ENCODE peak calls at places on chromosome 19, in six cellular contexts. One of them, this sample, is unnamed.

GRCh38 chr19:58209577-58209976 is 19.1 kb upstream of the ZNF544 start:
- DNase-seq in substantia nigra: no peak
- DNase-seq in thoracic aorta: no peak
- DNase-seq in CD4-positive, alpha-beta T cell: no peak
- DNase-seq in small intestine: no peak
- DNase-seq in body of pancreas: no peak
- DNase-seq in this sample: no peak

GRCh38 chr19:57675881-57676280 is 5.9 kb upstream of the ZNF551 start:
- DNase-seq in substantia nigra: no peak
- DNase-seq in thoracic aorta: no peak
- DNase-seq in CD4-positive, alpha-beta T cell: no peak
- DNase-seq in small intestine: no peak
- DNase-seq in body of pancreas: no peak
- DNase-seq in this sample: no peak

GRCh38 chr19:55336101-55336500 is 3.6 kb upstream of the KMT5C start:
- DNase-seq in substantia nigra: no peak
- DNase-seq in thoracic aorta: no peak
- DNase-seq in CD4-positive, alpha-beta T cell: no peak
- DNase-seq in small intestine: no peak
- DNase-seq in body of pancreas: no peak
- DNase-seq in this sample: no peak

GRCh38 chr19:18419699-18420460 is 682 bp downstream of the SSBP4 start:
- DNase-seq in substantia nigra: no peak
- DNase-seq in thoracic aorta: no peak
- DNase-seq in CD4-positive, alpha-beta T cell: peak; percentile 40
- DNase-seq in small intestine: peak; percentile 61
- DNase-seq in body of pancreas: peak; percentile 40
- DNase-seq in this sample: no peak

GRCh38 chr19:50893047-50893737 is 18.0 kb downstream of the KLK4 start:
- DNase-seq in substantia nigra: no peak
- DNase-seq in thoracic aorta: no peak
- DNase-seq in CD4-positive, alpha-beta T cell: no peak
- DNase-seq in small intestine: no peak
- DNase-seq in body of pancreas: peak; percentile 15
- DNase-seq in this sample: no peak

GRCh38 chr19:32997716-32998355 is 25.8 kb downstream of the FAAP24 start:
- DNase-seq in substantia nigra: no peak
- DNase-seq in thoracic aorta: no peak
- DNase-seq in CD4-positive, alpha-beta T cell: no peak
- DNase-seq in small intestine: no peak
- DNase-seq in body of pancreas: no peak
- DNase-seq in this sample: no peak

GRCh38 chr19:55485439-55486011 is 537 bp downstream of the NAT14 start:
- DNase-seq in substantia nigra: no peak
- DNase-seq in thoracic aorta: no peak
- DNase-seq in CD4-positive, alpha-beta T cell: no peak
- DNase-seq in small intestine: no peak
- DNase-seq in body of pancreas: no peak
- DNase-seq in this sample: peak; percentile 40

GRCh38 chr19:18658366-18658855 is 21.6 kb downstream of the KLHL26 start:
- DNase-seq in substantia nigra: no peak
- DNase-seq in thoracic aorta: no peak
- DNase-seq in CD4-positive, alpha-beta T cell: no peak
- DNase-seq in small intestine: no peak
- DNase-seq in body of pancreas: no peak
- DNase-seq in this sample: no peak

GRCh38 chr19:15330801-15331418 is 1.4 kb downstream of the BRD4 start:
- DNase-seq in substantia nigra: no peak
- DNase-seq in thoracic aorta: no peak
- DNase-seq in CD4-positive, alpha-beta T cell: no peak
- DNase-seq in small intestine: peak; percentile 42
- DNase-seq in body of pancreas: no peak
- DNase-seq in this sample: no peak

GRCh38 chr19:45767881-45768643 is 990 bp downstream of the SIX5 start:
- DNase-seq in substantia nigra: no peak
- DNase-seq in thoracic aorta: no peak
- DNase-seq in CD4-positive, alpha-beta T cell: no peak
- DNase-seq in small intestine: peak; percentile 39
- DNase-seq in body of pancreas: peak; percentile 80
- DNase-seq in this sample: peak; percentile 75

GRCh38 chr19:19538077-19538764 is at the start of gene CILP2:
- DNase-seq in substantia nigra: no peak
- DNase-seq in thoracic aorta: no peak
- DNase-seq in CD4-positive, alpha-beta T cell: peak; percentile 42
- DNase-seq in small intestine: no peak
- DNase-seq in body of pancreas: peak; percentile 31
- DNase-seq in this sample: no peak

GRCh38 chr19:18895038-18895827 is 725 bp downstream of the CERS1 start:
- DNase-seq in substantia nigra: peak; percentile 93
- DNase-seq in thoracic aorta: no peak
- DNase-seq in CD4-positive, alpha-beta T cell: no peak
- DNase-seq in small intestine: no peak
- DNase-seq in body of pancreas: no peak
- DNase-seq in this sample: no peak

GRCh38 chr19:48513289-48514122 is 1.9 kb upstream of the LMTK3 start:
- DNase-seq in substantia nigra: peak; percentile 80
- DNase-seq in thoracic aorta: no peak
- DNase-seq in CD4-positive, alpha-beta T cell: peak; percentile 75
- DNase-seq in small intestine: peak; percentile 80
- DNase-seq in body of pancreas: peak; percentile 73
- DNase-seq in this sample: no peak

GRCh38 chr19:6109947-6110346 is 353 bp downstream of the RFX2 start:
- DNase-seq in substantia nigra: no peak
- DNase-seq in thoracic aorta: no peak
- DNase-seq in CD4-positive, alpha-beta T cell: no peak
- DNase-seq in small intestine: no peak
- DNase-seq in body of pancreas: no peak
- DNase-seq in this sample: no peak

GRCh38 chr19:14482112-14482941 is 7.2 kb upstream of the PTGER1 start:
- DNase-seq in substantia nigra: no peak
- DNase-seq in thoracic aorta: no peak
- DNase-seq in CD4-positive, alpha-beta T cell: no peak
- DNase-seq in small intestine: no peak
- DNase-seq in body of pancreas: no peak
- DNase-seq in this sample: no peak

GRCh38 chr19:2615782-2616181 is 86.7 kb downstream of the GNG7 start:
- DNase-seq in substantia nigra: no peak
- DNase-seq in thoracic aorta: no peak
- DNase-seq in CD4-positive, alpha-beta T cell: no peak
- DNase-seq in small intestine: no peak
- DNase-seq in body of pancreas: no peak
- DNase-seq in this sample: no peak
- H3K27ac ChIP-seq in substantia nigra: peak overlapping the region; percentile 21
- H3K27ac ChIP-seq in thoracic aorta: no peak overlapping the region
- H3K27ac ChIP-seq in CD4-positive, alpha-beta T cell: no peak overlapping the region
- H3K27ac ChIP-seq in small intestine: no peak overlapping the region
- H3K27ac ChIP-seq in body of pancreas: no peak overlapping the region
- H3K27ac ChIP-seq in this sample: no peak overlapping the region

GRCh38 chr19:7867092-7867844 is 6.9 kb downstream of the PRR36 start:
- DNase-seq in substantia nigra: no peak
- DNase-seq in thoracic aorta: no peak
- DNase-seq in CD4-positive, alpha-beta T cell: no peak
- DNase-seq in small intestine: no peak
- DNase-seq in body of pancreas: no peak
- DNase-seq in this sample: no peak
- H3K27ac ChIP-seq in substantia nigra: no peak overlapping the region
- H3K27ac ChIP-seq in thoracic aorta: no peak overlapping the region
- H3K27ac ChIP-seq in CD4-positive, alpha-beta T cell: no peak overlapping the region
- H3K27ac ChIP-seq in small intestine: no peak overlapping the region
- H3K27ac ChIP-seq in body of pancreas: no peak overlapping the region
- H3K27ac ChIP-seq in this sample: no peak overlapping the region

DNA sequence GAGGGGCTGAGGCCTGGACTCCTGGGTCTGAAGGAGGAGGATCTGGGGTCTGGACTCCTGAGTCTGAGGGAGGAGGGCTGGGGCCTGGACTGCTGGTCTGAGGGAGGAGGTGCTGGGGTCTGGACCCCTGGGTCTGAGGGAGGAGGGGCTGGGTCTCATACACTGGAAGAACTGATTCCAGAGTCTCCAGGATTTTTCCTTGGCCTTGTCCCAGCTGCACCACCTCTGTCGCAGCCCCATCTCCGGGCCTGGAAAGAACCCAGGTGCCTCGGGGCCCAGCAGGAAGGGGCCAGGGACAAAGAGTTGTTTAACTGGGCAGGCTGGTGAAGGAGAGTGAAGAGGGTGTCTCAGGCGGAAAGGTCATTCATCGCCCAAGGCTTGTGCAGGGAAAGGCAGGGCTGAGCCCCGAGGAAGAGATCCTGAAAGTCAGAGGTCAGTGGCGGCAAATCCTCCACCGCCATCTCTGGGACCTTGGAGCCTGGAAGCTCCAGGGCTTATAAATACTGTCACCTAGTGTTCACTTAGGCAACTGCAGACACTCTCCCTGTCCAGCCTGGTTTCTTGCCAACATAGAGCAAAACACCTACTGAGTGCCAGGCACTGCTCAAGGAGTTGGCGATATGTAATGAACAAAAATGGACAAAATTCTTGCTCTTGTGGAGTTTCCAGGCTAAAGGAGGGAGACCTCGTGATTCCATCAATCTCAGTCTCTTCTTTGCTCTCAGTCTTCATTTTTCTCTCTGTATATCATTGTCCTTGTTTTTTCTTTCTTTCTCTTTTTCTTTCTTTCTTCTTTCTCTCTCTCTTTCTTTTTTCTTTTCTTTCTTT is 4.4 kb upstream of the KCNN4 start:
- DNase-seq in substantia nigra: no peak
- DNase-seq in thoracic aorta: no peak
- DNase-seq in CD4-positive, alpha-beta T cell: peak; percentile 25
- DNase-seq in small intestine: peak; percentile 78
- DNase-seq in body of pancreas: no peak
- DNase-seq in this sample: peak; percentile 32
- H3K27ac ChIP-seq in substantia nigra: no peak overlapping the region
- H3K27ac ChIP-seq in thoracic aorta: no peak overlapping the region
- H3K27ac ChIP-seq in CD4-positive, alpha-beta T cell: peak overlapping the region; percentile 75
- H3K27ac ChIP-seq in small intestine: peak overlapping the region; percentile 14
- H3K27ac ChIP-seq in body of pancreas: no peak overlapping the region
- H3K27ac ChIP-seq in this sample: peak overlapping the region; percentile 9

DNA sequence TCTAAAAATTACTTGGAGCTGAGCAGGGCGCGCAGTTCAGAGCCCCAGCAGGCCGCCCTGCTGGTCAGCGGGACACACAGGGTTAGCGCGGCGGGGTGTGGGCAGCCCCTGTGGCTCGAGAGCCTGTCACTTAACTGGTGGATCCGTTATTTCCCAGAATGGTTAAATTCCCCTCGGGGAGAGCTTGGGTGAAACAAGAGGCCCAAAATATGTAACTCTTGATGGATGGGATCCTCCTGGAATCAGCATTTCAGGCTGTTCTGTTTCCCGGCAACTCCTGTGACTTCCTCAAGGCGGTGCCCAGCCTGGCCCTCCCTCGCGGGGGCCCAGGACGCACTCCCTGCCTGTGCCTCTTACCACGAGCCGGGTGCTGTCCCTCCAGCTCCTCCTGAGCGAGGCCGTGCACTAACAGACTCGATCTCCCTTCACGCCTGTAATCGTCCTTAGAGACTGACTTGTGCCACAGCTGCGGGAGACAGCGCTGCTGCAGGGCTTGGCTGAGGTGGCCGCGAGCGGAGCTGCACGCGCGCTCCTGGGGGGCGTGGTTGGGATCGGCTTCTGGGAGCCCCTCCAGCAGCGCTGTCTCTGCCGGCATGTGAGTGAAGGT is 9.7 kb downstream of the PTBP1 start:
- DNase-seq in substantia nigra: no peak
- DNase-seq in thoracic aorta: no peak
- DNase-seq in CD4-positive, alpha-beta T cell: no peak
- DNase-seq in small intestine: no peak
- DNase-seq in body of pancreas: no peak
- DNase-seq in this sample: no peak
- H3K27ac ChIP-seq in substantia nigra: no peak overlapping the region
- H3K27ac ChIP-seq in thoracic aorta: no peak overlapping the region
- H3K27ac ChIP-seq in CD4-positive, alpha-beta T cell: no peak overlapping the region
- H3K27ac ChIP-seq in small intestine: no peak overlapping the region
- H3K27ac ChIP-seq in body of pancreas: no peak overlapping the region
- H3K27ac ChIP-seq in this sample: no peak overlapping the region

GRCh38 chr19:5028229-5028886 is 59.4 kb downstream of the KDM4B start:
- DNase-seq in substantia nigra: no peak
- DNase-seq in thoracic aorta: no peak
- DNase-seq in CD4-positive, alpha-beta T cell: no peak
- DNase-seq in small intestine: no peak
- DNase-seq in body of pancreas: no peak
- DNase-seq in this sample: no peak

GRCh38 chr19:5024282-5024681 is 55.4 kb downstream of the KDM4B start:
- DNase-seq in substantia nigra: no peak
- DNase-seq in thoracic aorta: no peak
- DNase-seq in CD4-positive, alpha-beta T cell: no peak
- DNase-seq in small intestine: no peak
- DNase-seq in body of pancreas: no peak
- DNase-seq in this sample: peak; percentile 49

GRCh38 chr19:5025027-5025426 is 56.1 kb downstream of the KDM4B start:
- DNase-seq in substantia nigra: no peak
- DNase-seq in thoracic aorta: no peak
- DNase-seq in CD4-positive, alpha-beta T cell: no peak
- DNase-seq in small intestine: no peak
- DNase-seq in body of pancreas: no peak
- DNase-seq in this sample: no peak

GRCh38 chr19:5030136-5030820 is 61.4 kb downstream of the KDM4B start:
- DNase-seq in substantia nigra: no peak
- DNase-seq in thoracic aorta: no peak
- DNase-seq in CD4-positive, alpha-beta T cell: no peak
- DNase-seq in small intestine: no peak
- DNase-seq in body of pancreas: no peak
- DNase-seq in this sample: no peak

DNA sequence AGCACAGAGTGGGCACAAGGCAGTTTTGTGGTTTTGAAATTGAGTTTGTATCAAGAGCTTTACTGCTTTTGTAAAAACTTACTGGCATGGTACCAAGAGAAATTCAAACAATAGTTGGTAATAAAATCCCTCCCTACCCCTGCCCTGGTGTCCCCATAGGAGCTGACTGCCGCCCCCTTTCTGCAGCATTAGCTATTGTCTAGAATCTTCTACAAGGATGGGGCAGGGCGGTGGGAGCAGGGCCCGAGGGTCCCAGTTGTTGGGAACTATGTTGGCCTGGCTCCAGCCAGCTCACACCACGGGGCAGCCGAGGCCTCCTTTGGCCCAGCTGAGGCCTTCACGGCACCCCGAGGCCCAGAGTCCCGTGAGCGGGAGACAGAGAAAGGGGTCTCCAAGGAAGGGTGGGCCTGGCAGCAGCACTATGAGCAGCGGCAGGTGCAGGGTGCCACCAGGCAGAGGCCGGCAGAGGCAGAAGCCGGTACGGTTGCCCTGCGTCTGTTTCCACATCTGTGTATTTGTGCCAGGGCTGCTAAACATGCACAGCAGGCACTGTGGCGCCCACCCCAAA is 57.9 kb downstream of the KDM4B start:
- DNase-seq in substantia nigra: no peak
- DNase-seq in thoracic aorta: no peak
- DNase-seq in CD4-positive, alpha-beta T cell: no peak
- DNase-seq in small intestine: no peak
- DNase-seq in body of pancreas: no peak
- DNase-seq in this sample: no peak
- H3K27ac ChIP-seq in substantia nigra: no peak overlapping the region
- H3K27ac ChIP-seq in thoracic aorta: no peak overlapping the region
- H3K27ac ChIP-seq in CD4-positive, alpha-beta T cell: no peak overlapping the region
- H3K27ac ChIP-seq in small intestine: no peak overlapping the region
- H3K27ac ChIP-seq in body of pancreas: no peak overlapping the region
- H3K27ac ChIP-seq in this sample: peak overlapping the region; percentile 19

GRCh38 chr19:12782174-12782423 is 6.7 kb upstream of the HOOK2 start:
- DNase-seq in substantia nigra: no peak
- DNase-seq in thoracic aorta: no peak
- DNase-seq in CD4-positive, alpha-beta T cell: no peak
- DNase-seq in small intestine: no peak
- DNase-seq in body of pancreas: no peak
- DNase-seq in this sample: no peak
- H3K27ac ChIP-seq in substantia nigra: peak overlapping the region; percentile 86
- H3K27ac ChIP-seq in thoracic aorta: peak overlapping the region; percentile 99
- H3K27ac ChIP-seq in CD4-positive, alpha-beta T cell: peak overlapping the region; percentile 86
- H3K27ac ChIP-seq in small intestine: peak overlapping the region; percentile 87
- H3K27ac ChIP-seq in body of pancreas: peak overlapping the region; percentile 97
- H3K27ac ChIP-seq in this sample: peak overlapping the region; percentile 100

GRCh38 chr19:49807174-49807830 is 5.8 kb downstream of the FUZ start:
- DNase-seq in substantia nigra: no peak
- DNase-seq in thoracic aorta: no peak
- DNase-seq in CD4-positive, alpha-beta T cell: no peak
- DNase-seq in small intestine: no peak
- DNase-seq in body of pancreas: no peak
- DNase-seq in this sample: no peak
- H3K27ac ChIP-seq in substantia nigra: no peak overlapping the region
- H3K27ac ChIP-seq in thoracic aorta: no peak overlapping the region
- H3K27ac ChIP-seq in CD4-positive, alpha-beta T cell: peak overlapping the region; percentile 35
- H3K27ac ChIP-seq in small intestine: no peak overlapping the region
- H3K27ac ChIP-seq in body of pancreas: no peak overlapping the region
- H3K27ac ChIP-seq in this sample: no peak overlapping the region